ENCODE peak calls at places on chromosomes 11 and 22, in ten cellular contexts. H is upper lobe of right lung, P is cardiac muscle cell, J is fibroblast of pulmonary artery, B is GM12878, A is PC-9, W is A673, C is sigmoid colon, N is mammary epithelial cell, K is RWPE2. O is an unnamed sample.

GRCh38 chr11:35352107-35352888 is 67.1 kb downstream of the SLC1A2 start:
- DNase-seq in H (no peak), P (peak; percentile 52), J (peak; percentile 64), B (no peak), A (no peak), W (no peak), C (no peak), N (peak; percentile 73), K (no peak), O (no peak)

GRCh38 chr22:24938741-24939341 is 7.7 kb downstream of the LHFPL7 start:
- DNase-seq in H (no peak), P (peak; percentile 60), J (peak; percentile 63), B (no peak), A (no peak), W (peak; percentile 62), C (no peak), N (peak; percentile 48), K (no peak), O (peak; percentile 82)

GRCh38 chr22:46612904-46613605 is 7.1 kb upstream of the GRAMD4 start:
- DNase-seq in H (no peak), P (no peak), J (no peak), B (no peak), A (no peak), W (no peak), C (no peak), N (no peak), K (no peak), O (no peak)

GRCh38 chr11:947744-948143 is 22.1 kb downstream of the AP2A2 start:
- DNase-seq in H (no peak), P (no peak), J (no peak), B (no peak), A (no peak), W (no peak), C (no peak), N (no peak), K (no peak), O (no peak)

GRCh38 chr22:39264344-39265116 is 19.7 kb upstream of the PDGFB start:
- DNase-seq in H (no peak), P (no peak), J (no peak), B (no peak), A (no peak), W (no peak), C (peak; percentile 80), N (no peak), K (no peak), O (no peak)

GRCh38 chr11:5369793-5370192 is 13.8 kb upstream of the OR51M1 start:
- DNase-seq in H (no peak), P (peak; percentile 38), J (peak; percentile 64), B (no peak), A (no peak), W (no peak), C (no peak), N (no peak), K (no peak), O (peak; percentile 36)

GRCh38 chr22:44685384-44686056 is 16.5 kb upstream of the PRR5 start:
- DNase-seq in H (peak; percentile 81), P (peak; percentile 60), J (peak; percentile 30), B (peak; percentile 71), A (peak; percentile 60), W (peak; percentile 71), C (no peak), N (peak; percentile 97), K (no peak), O (peak; percentile 77)

GRCh38 chr22:50578776-50579310 is 616 bp upstream of the CPT1B start:
- DNase-seq in H (no peak), P (no peak), J (no peak), B (no peak), A (no peak), W (no peak), C (peak; percentile 65), N (no peak), K (no peak), O (no peak)

GRCh38 chr22:30873661-30874060 is 94.9 kb downstream of the MORC2 start:
- DNase-seq in H (no peak), P (no peak), J (no peak), B (no peak), A (no peak), W (no peak), C (peak; percentile 39), N (no peak), K (no peak), O (no peak)

GRCh38 chr11:61075891-61076290 is 26.4 kb upstream of the CD5 start:
- DNase-seq in H (no peak), P (peak; percentile 77), J (peak; percentile 64), B (no peak), A (peak; percentile 77), W (no peak), C (no peak), N (peak; percentile 17), K (no peak), O (peak; percentile 67)

GRCh38 chr11:102287963-102288744 is 29.1 kb upstream of the BIRC3 start:
- DNase-seq in H (no peak), P (peak; percentile 88), J (peak; percentile 87), B (peak; percentile 78), A (peak; percentile 38), W (peak; percentile 89), C (no peak), N (peak; percentile 70), K (no peak), O (peak; percentile 86)

GRCh38 chr22:34105461-34106062 is 185.3 kb upstream of the LARGE1 start:
- DNase-seq in H (peak; percentile 72), P (no peak), J (no peak), B (no peak), A (peak; percentile 12), W (peak; percentile 15), C (peak; percentile 76), N (peak; percentile 20), K (no peak), O (peak; percentile 79)

GRCh38 chr11:48116843-48117242 is 99.8 kb upstream of the OR4B1 start:
- DNase-seq in H (no peak), P (peak; percentile 41), J (peak; percentile 48), B (no peak), A (no peak), W (peak; percentile 50), C (no peak), N (no peak), K (no peak), O (peak; percentile 37)
- TF ChIP-seq CTCF in H (peak; percentile 44), P (peak; percentile 58), J (peak; percentile 58), B (peak; percentile 6), A (peak; percentile 65), W (peak; percentile 62), C (no peak), N (no peak), K (peak; percentile 35), O (peak; percentile 43)

GRCh38 chr11:105274631-105275030 is 135.1 kb upstream of the CARD18 start:
- DNase-seq in H (no peak), P (no peak), J (peak; percentile 15), B (no peak), A (no peak), W (no peak), C (no peak), N (no peak), K (no peak), O (no peak)
- H3K4me3 ChIP-seq in H (no peak overlapping the region), P (no peak overlapping the region), J (no peak overlapping the region), B (no peak overlapping the region), A (no peak overlapping the region), W (no peak overlapping the region), C (no peak overlapping the region), N (no peak overlapping the region), K (no peak overlapping the region), O (no peak overlapping the region)

GRCh38 chr11:69295995-69296889 is 2.3 kb downstream of the MYEOV start:
- DNase-seq in H (peak; percentile 76), P (peak; percentile 93), J (peak; percentile 93), B (no peak), A (peak; percentile 63), W (no peak), C (peak; percentile 82), N (peak; percentile 44), K (no peak), O (no peak)

GRCh38 chr11:69293819-69294505 is at the start of gene MYEOV:
- DNase-seq in H (peak; percentile 80), P (peak; percentile 29), J (peak; percentile 38), B (peak; percentile 16), A (peak; percentile 97), W (peak; percentile 96), C (no peak), N (peak; percentile 59), K (no peak), O (peak; percentile 29)

GRCh38 chr11:69294621-69295078 is 695 bp downstream of the MYEOV start:
- DNase-seq in H (no peak), P (no peak), J (no peak), B (no peak), A (no peak), W (no peak), C (no peak), N (no peak), K (no peak), O (no peak)

GRCh38 chr11:69296890-69297224 is 2.9 kb downstream of the MYEOV start:
- DNase-seq in H (no peak), P (no peak), J (no peak), B (no peak), A (no peak), W (no peak), C (no peak), N (no peak), K (peak; percentile 15), O (no peak)

DNA sequence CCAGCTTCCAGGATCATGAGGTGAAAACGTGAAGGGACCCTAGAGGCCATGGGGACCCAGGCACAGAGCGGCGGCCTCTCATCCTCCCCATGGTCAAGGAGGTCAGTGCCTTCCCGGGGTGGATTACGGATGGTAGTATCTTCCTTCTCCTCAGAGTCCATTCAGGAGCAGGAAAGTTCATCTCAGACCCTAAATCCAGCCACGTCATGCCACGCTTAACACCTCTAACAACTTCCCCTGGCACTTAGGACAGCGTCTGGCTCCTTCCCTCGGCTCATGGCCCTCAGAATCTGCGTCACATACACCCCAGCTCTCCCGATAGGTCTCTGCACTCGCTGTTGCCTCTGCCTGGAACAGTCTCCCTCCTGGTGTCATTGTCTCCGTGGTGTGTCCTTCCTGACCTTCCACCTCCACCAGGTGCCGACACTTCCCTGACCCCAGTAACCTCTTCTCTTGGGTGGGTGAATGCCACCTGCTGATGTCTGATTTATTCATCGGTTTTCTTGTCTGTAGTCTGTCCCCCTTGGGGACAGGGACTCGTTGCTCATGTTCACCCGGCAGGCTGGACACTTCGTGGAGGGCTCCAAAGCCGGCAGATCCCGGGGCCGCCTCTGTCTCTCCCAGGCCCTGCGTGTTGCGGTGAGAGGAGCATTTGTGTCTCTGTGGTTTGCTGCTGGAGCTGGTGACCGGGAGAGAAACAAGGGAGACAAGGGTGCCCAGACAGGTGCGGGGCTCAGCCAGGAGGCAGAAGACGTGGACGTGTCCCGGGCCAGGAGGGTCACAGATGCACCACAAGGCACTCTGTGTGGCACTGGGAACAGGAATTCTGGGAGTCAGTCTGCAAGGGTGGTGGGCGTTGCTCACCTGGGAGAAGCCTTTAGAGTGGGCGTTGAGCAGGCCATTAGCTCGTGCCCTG is 1.4 kb downstream of the MYEOV start:
- DNase-seq in H (peak; percentile 62), P (no peak), J (no peak), B (no peak), A (peak; percentile 47), W (no peak), C (no peak), N (no peak), K (no peak), O (no peak)
- TF ChIP-seq CTCF in H (no peak), P (no peak), J (no peak), B (no peak), A (no peak), W (no peak), C (no peak), N (no peak), K (no peak), O (no peak)

DNA sequence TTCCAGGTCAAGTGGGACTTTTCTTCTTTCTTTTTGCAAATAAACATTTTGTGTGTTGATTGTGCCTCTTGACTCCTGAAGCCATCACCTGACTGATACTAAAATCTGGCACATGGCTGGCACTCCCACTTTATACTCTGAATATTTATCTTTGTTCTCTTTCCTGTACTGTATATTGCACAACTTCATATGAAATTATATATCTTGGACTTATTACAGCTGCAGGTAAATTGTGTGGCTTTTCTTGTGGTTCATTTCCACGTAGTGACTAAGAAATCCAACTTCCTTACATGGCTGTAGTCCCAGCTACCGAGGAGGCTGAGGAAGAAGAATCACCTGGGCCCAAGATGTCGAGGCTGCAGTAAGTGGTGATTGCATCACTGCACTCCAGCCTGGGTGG is 23.7 kb upstream of the OR5B12 start:
- DNase-seq in H (no peak), P (no peak), J (no peak), B (no peak), A (no peak), W (no peak), C (no peak), N (peak; percentile 84), K (no peak), O (no peak)
- H3K4me3 ChIP-seq in H (no peak overlapping the region), P (no peak overlapping the region), J (no peak overlapping the region), B (no peak overlapping the region), A (no peak overlapping the region), W (no peak overlapping the region), C (no peak overlapping the region), N (no peak overlapping the region), K (no peak overlapping the region), O (no peak overlapping the region)